ENCODE peak calls at places on chromosomes 5 and 9, in six cellular contexts. Y, P, H, S, I and C are unnamed samples.

GRCh38 chr5:33310471-33310870 is 130.3 kb upstream of the TARS1 start:
- DNase-seq in Y (peak), P (no peak), H (no peak), S (peak), I (no peak), C (peak)

GRCh38 chr9:136036050-136036449 is 59.0 kb downstream of the NACC2 start:
- DNase-seq in Y (no peak), P (no peak), H (no peak), S (peak), I (no peak), C (no peak)

GRCh38 chr9:2418619-2419018 is 203.0 kb upstream of the VLDLR start:
- DNase-seq in Y (peak), P (no peak), H (no peak), S (peak), I (peak), C (peak)

GRCh38 chr9:79176298-79176697 is 395.5 kb upstream of the TLE4 start:
- DNase-seq in Y (no peak), P (no peak), H (no peak), S (no peak), I (no peak), C (no peak)

GRCh38 chr5:138230261-138230660 is 17.1 kb upstream of the CDC23 start:
- DNase-seq in Y (peak), P (no peak), H (no peak), S (peak), I (no peak), C (no peak)

GRCh38 chr5:112795944-112796678 is 58.4 kb downstream of the APC start:
- DNase-seq in Y (no peak), P (no peak), H (no peak), S (peak), I (no peak), C (peak)

GRCh38 chr9:108383801-108384200 is 472.0 kb downstream of the ACTL7B start:
- DNase-seq in Y (no peak), P (no peak), H (no peak), S (peak), I (no peak), C (no peak)

GRCh38 chr5:98428806-98429205 is 344.7 kb upstream of the RGMB start:
- DNase-seq in Y (peak), P (no peak), H (no peak), S (peak), I (peak), C (peak)